ENCODE peak calls at places on chromosomes 12 and 14, in nine cellular contexts. Z is brain microvascular endothelial cell; T is stimulated activated naive B cell treated with anti-CD40 and anti-IgM and Interleukin-4, amounts not matched to agents 10 μg/mL and 1 μg/mL and 100 μg/mL, for 72 hours; B is activated T-cell treated with anti-CD3 and anti-CD28 coated beads for 24 hours; X is ovary; S is AG04450; W is activated CD8-positive, alpha-beta memory T cell treated with anti-CD3 and anti-CD28 coated beads, Interleukin-2, amount 50 U/mL, for 48 hours; V is HTR-8/SVneo; F is NCI-H1436. L is an unnamed sample.

GRCh38 chr14:104968541-104969401 is 9.4 kb downstream of the AHNAK2 start:
- DNase-seq in Z (no peak), T (no peak), B (no peak), X (peak), S (no peak), W (no peak), V (no peak), F (no peak), L (peak)

GRCh38 chr12:77352941-77353340 is 287.6 kb upstream of the E2F7 start:
- DNase-seq in Z (no peak), T (no peak), B (no peak), X (no peak), S (no peak), W (no peak), V (no peak), F (no peak), L (peak)

GRCh38 chr14:102930138-102930752 is 7.8 kb downstream of the AMN start:
- DNase-seq in Z (no peak), T (no peak), B (no peak), X (no peak), S (no peak), W (no peak), V (no peak), F (peak), L (peak)

GRCh38 chr14:56487090-56487667 is 92.4 kb upstream of the TMEM260 start:
- DNase-seq in Z (no peak), T (no peak), B (no peak), X (no peak), S (no peak), W (no peak), V (peak), F (no peak), L (peak)

GRCh38 chr14:95426116-95426475 is 90.4 kb downstream of the SYNE3 start:
- DNase-seq in Z (no peak), T (no peak), B (no peak), X (no peak), S (no peak), W (no peak), V (no peak), F (no peak), L (no peak)

GRCh38 chr12:67621926-67622325 is 26.6 kb upstream of the DYRK2 start:
- DNase-seq in Z (no peak), T (no peak), B (no peak), X (no peak), S (no peak), W (no peak), V (no peak), F (no peak), L (no peak)

GRCh38 chr14:55458800-55459577 is 18.6 kb upstream of the TBPL2 start:
- DNase-seq in Z (peak), T (no peak), B (no peak), X (no peak), S (no peak), W (no peak), V (peak), F (no peak), L (peak)

GRCh38 chr12:25698782-25699181 is 145.7 kb upstream of the LMNTD1 start:
- DNase-seq in Z (no peak), T (no peak), B (no peak), X (no peak), S (no peak), W (no peak), V (no peak), F (no peak), L (no peak)

GRCh38 chr14:91413547-91414474 is 3.8 kb downstream of the CCDC88C start:
- DNase-seq in Z (no peak), T (no peak), B (no peak), X (no peak), S (no peak), W (no peak), V (no peak), F (peak), L (no peak)

GRCh38 chr12:93317227-93317626 is 60.5 kb upstream of the NUDT4 start:
- DNase-seq in Z (no peak), T (no peak), B (no peak), X (no peak), S (no peak), W (no peak), V (no peak), F (no peak), L (no peak)

GRCh38 chr12:9667403-9667802 is 2.1 kb upstream of the CLEC2D start:
- DNase-seq in Z (no peak), T (no peak), B (no peak), X (no peak), S (no peak), W (no peak), V (no peak), F (no peak), L (no peak)

GRCh38 chr12:120981407-120981921 is 3.1 kb downstream of the HNF1A start:
- DNase-seq in Z (no peak), T (no peak), B (no peak), X (no peak), S (no peak), W (no peak), V (no peak), F (no peak), L (no peak)

GRCh38 chr14:58587271-58587670 is 50.5 kb upstream of the DACT1 start:
- DNase-seq in Z (peak), T (no peak), B (no peak), X (no peak), S (peak), W (no peak), V (no peak), F (no peak), L (peak)

GRCh38 chr14:55848964-55849363 is 269.0 kb downstream of the KTN1 start:
- DNase-seq in Z (no peak), T (no peak), B (no peak), X (no peak), S (no peak), W (no peak), V (no peak), F (no peak), L (no peak)

GRCh38 chr12:117012189-117012805 is 86.9 kb downstream of the TESC start:
- DNase-seq in Z (no peak), T (no peak), B (no peak), X (no peak), S (no peak), W (no peak), V (no peak), F (no peak), L (peak)

GRCh38 chr12:107684990-107685359 is 624 bp upstream of the PWP1 start:
- DNase-seq in Z (peak), T (no peak), B (peak), X (no peak), S (no peak), W (peak), V (no peak), F (peak), L (no peak)

GRCh38 chr12:104641862-104642261 is 185.1 kb downstream of the CHST11 start:
- DNase-seq in Z (no peak), T (peak), B (no peak), X (no peak), S (no peak), W (no peak), V (no peak), F (no peak), L (no peak)

GRCh38 chr12:52787324-52787996 is 8.5 kb downstream of the KRT3 start:
- DNase-seq in Z (no peak), T (no peak), B (no peak), X (no peak), S (no peak), W (no peak), V (no peak), F (no peak), L (no peak)

GRCh38 chr12:96141216-96141944 is 52.8 kb upstream of the ELK3 start:
- DNase-seq in Z (peak), T (no peak), B (no peak), X (no peak), S (no peak), W (no peak), V (no peak), F (no peak), L (peak)

GRCh38 chr14:80615831-80616230 is 325.7 kb downstream of the CEP128 start:
- DNase-seq in Z (no peak), T (no peak), B (no peak), X (no peak), S (no peak), W (no peak), V (no peak), F (no peak), L (no peak)

GRCh38 chr14:73295198-73295796 is 58.0 kb downstream of the PAPLN start:
- DNase-seq in Z (peak), T (no peak), B (no peak), X (no peak), S (no peak), W (no peak), V (peak), F (peak), L (peak)

GRCh38 chr14:35046751-35047536 is 872 bp downstream of the FAM177A1 start:
- DNase-seq in Z (no peak), T (no peak), B (no peak), X (no peak), S (no peak), W (no peak), V (no peak), F (peak), L (no peak)

L was measured in GM03348.